ENCODE peak calls at places on chromosome 18, in four cellular contexts. L is WTC11, E is HepG2, N is SK-N-SH. X is an unnamed sample.
A peak's percentile ranks its signal among the peaks of the same experiment; 100 is the strongest.

GRCh38 chr18:51588616-51589015 is 391.1 kb upstream of the MEX3C start:
- DNase-seq in N (no peak), E (no peak), L (no peak), X (no peak)

GRCh38 chr18:3402962-3403585 is 46.9 kb upstream of the TGIF1 start:
- DNase-seq in E (no peak), N (peak; percentile 28), L (no peak), X (no peak)

GRCh38 chr18:60411715-60412114 is 39.1 kb upstream of the MC4R start:
- DNase-seq in N (no peak), E (no peak), L (peak; percentile 29), X (no peak)

GRCh38 chr18:47345996-47346395 is 94.5 kb upstream of the SKOR2 start:
- DNase-seq in L (no peak), N (no peak), E (no peak), X (no peak)

GRCh38 chr18:8403713-8404112 is 205.5 kb upstream of the RAB12 start:
- DNase-seq in L (no peak), N (no peak), E (no peak), X (no peak)

GRCh38 chr18:39057423-39058057 is 1491.9 kb upstream of the CELF4 start:
- DNase-seq in N (no peak), E (no peak), L (no peak), X (no peak)

GRCh38 chr18:22539045-22539444 is 121.3 kb upstream of the CTAGE1 start:
- DNase-seq in N (no peak), L (no peak), E (no peak), X (no peak)

GRCh38 chr18:50013363-50014138 is 181.4 kb downstream of the MYO5B start:
- DNase-seq in E (no peak), L (no peak), N (no peak), X (no peak)

GRCh38 chr18:76356666-76357065 is 138.4 kb downstream of the ZNF516 start:
- DNase-seq in E (no peak), L (no peak), N (no peak), X (no peak)

GRCh38 chr18:77501266-77501665 is 251.6 kb downstream of the GALR1 start:
- DNase-seq in N (no peak), E (no peak), L (no peak), X (no peak)

DNA sequence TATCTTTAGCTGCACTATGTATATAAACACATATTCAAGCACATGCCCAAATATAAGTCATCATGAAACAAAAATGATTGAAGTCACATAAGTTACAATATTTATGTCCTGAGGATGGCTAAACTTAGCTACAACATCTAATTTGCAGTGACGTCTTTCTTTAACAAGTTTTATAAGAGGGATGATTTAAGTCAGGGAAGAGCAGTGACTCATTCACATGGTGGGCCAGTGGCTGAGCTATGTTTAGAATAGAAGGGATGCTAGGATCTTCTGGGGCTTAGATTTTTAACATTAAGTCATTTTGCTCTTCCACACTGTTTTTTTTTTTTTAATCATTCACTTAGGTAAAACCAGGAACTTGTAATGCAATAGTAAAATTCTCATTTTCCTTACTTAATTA is 22.3 kb downstream of the ADCYAP1 start:
- DNase-seq in E (no peak), N (no peak), L (no peak), X (no peak)
- TF ChIP-seq FOXJ3 in E (no peak), N (no peak), L (no peak), X (no peak)

GRCh38 chr18:40179647-40180175 is 1775.3 kb upstream of the PIK3C3 start:
- DNase-seq in E (no peak), L (no peak), N (no peak), X (no peak)
- TF ChIP-seq FOXJ3 in E (no peak), L (no peak), N (no peak), X (no peak)

DNA sequence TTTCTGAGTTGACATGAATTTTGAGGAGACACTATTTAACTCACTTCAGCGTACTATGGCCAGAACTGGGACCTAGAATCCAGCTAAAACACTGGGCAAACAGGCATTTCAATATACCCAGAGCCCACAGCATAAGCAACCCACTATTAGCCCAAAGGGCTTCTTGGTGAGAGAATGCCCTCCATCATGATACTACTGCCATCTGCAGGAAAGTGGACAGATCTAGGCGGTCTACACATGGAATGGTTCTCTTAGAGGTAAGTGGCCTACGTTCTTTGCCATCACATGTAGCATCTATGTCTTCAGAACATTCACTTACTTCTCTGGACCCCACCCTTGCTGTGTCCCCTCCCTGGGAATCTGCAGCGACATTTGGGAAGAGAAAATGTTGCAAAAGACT is 181.3 kb upstream of the LINC00305 start:
- DNase-seq in L (peak; percentile 12), N (no peak), E (no peak), X (no peak)
- TF ChIP-seq FOXJ3 in L (no peak), N (no peak), E (no peak), X (no peak)

DNA sequence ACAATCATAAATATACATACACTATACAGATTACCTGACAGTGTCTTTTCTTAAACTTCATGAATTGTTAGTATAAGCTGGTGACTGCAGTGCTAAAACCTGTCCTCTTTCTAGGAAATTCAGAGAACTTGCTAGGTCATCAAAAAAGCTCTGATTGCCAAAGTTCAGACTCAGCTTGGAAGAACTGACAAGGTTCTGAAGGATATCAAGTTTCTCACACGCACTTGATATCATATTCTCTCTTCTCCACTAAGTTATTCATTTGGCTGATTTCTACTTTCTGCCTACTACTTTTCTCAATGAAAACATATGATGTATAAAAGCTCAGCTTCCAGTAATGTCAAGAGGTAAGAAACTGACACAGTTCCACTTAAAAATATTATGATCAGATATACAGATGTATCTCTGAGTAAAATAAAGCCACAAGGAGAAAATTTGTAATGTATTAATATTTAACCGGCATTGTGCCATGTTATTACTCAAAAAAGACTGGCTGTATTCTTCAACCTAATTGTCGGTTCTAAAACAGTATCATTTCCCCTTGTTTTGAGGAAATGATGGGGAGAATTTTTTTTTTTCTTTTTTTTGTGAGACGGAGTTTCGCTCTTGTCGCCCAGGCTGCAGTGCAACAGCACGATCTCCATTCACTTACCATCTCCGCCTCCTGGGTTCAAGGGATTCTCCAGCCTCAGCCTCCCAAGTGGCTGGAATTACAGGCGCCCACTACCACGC is 2.4 kb downstream of the OSBPL1A start:
- DNase-seq in L (no peak), E (no peak), N (no peak), X (no peak)
- TF ChIP-seq FOXJ3 in L (no peak), E (no peak), N (no peak), X (no peak)

GRCh38 chr18:73153271-73153670 is 285.5 kb upstream of the NETO1 start:
- DNase-seq in E (no peak), N (no peak), L (no peak), X (no peak)

GRCh38 chr18:73156117-73156516 is 288.3 kb upstream of the NETO1 start:
- DNase-seq in E (no peak), L (no peak), N (no peak), X (no peak)

GRCh38 chr18:73147591-73147990 is 279.8 kb upstream of the NETO1 start:
- DNase-seq in L (no peak), E (no peak), N (no peak), X (no peak)

GRCh38 chr18:73150199-73150598 is 282.4 kb upstream of the NETO1 start:
- DNase-seq in N (no peak), L (no peak), E (no peak), X (no peak)

DNA sequence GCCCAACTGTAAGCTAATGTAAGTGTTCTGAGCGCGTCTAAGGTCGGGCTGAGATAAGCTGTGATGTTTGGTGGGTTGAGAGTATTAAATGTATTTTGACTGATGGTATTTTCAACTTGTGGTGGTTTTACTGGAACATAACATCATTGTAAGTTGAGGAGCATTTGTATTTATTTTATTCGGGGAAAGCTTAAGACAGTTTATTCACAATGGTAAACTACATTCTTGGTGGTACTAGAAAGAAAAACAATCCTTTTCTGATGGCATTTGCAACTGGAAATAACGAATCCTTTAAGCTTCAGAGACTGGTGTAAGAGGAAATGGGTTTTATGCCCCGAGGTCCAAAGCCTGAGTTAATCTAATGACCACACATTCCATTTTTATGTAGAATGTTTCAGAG is 283.3 kb upstream of the NETO1 start:
- DNase-seq in L (no peak), E (no peak), N (no peak), X (no peak)
- TF ChIP-seq FOXJ3 in L (no peak), E (no peak), N (no peak), X (no peak)

GRCh38 chr18:59249186-59249774 is 24.0 kb downstream of the RAX start:
- DNase-seq in N (peak; percentile 76), E (peak; percentile 58), L (peak; percentile 62), X (peak; percentile 59)
- TF ChIP-seq FOXJ3 in N (no peak), E (no peak), L (no peak), X (no peak)